ENCODE peak calls at places on chromosomes 6 and 20, in four cellular contexts. One of them, this sample, is unnamed.

GRCh38 chr6:37113976-37114375 is 56.0 kb upstream of the PIM1 start:
- DNase-seq in Peyer's patch: no peak
- DNase-seq in heart right ventricle: no peak
- DNase-seq in fibroblast of mammary gland: no peak
- DNase-seq in this sample: no peak

GRCh38 chr20:60326821-60327220 is 368.6 kb downstream of the CDH26 start:
- DNase-seq in Peyer's patch: no peak
- DNase-seq in fibroblast of mammary gland: no peak
- DNase-seq in heart right ventricle: no peak
- DNase-seq in this sample: no peak

GRCh38 chr6:134512946-134513345 is 195.0 kb upstream of the SGK1 start:
- DNase-seq in Peyer's patch: no peak
- DNase-seq in heart right ventricle: peak
- DNase-seq in fibroblast of mammary gland: peak
- DNase-seq in this sample: peak

GRCh38 chr6:135128268-135128914 is 52.7 kb upstream of the MYB start:
- DNase-seq in Peyer's patch: no peak
- DNase-seq in heart right ventricle: no peak
- DNase-seq in fibroblast of mammary gland: no peak
- DNase-seq in this sample: no peak

GRCh38 chr6:47420394-47421371 is 56.9 kb upstream of the CD2AP start:
- DNase-seq in heart right ventricle: no peak
- DNase-seq in Peyer's patch: no peak
- DNase-seq in fibroblast of mammary gland: peak
- DNase-seq in this sample: no peak

GRCh38 chr6:142414462-142414861 is 112.7 kb downstream of the ADGRG6 start:
- DNase-seq in heart right ventricle: no peak
- DNase-seq in fibroblast of mammary gland: no peak
- DNase-seq in Peyer's patch: no peak
- DNase-seq in this sample: no peak

GRCh38 chr20:40991181-40991889 is 37.3 kb upstream of the TOP1 start:
- DNase-seq in Peyer's patch: no peak
- DNase-seq in heart right ventricle: no peak
- DNase-seq in fibroblast of mammary gland: no peak
- DNase-seq in this sample: peak

GRCh38 chr20:62936996-62937352 is 973 bp upstream of the GID8 start:
- DNase-seq in Peyer's patch: no peak
- DNase-seq in fibroblast of mammary gland: peak
- DNase-seq in heart right ventricle: no peak
- DNase-seq in this sample: peak

GRCh38 chr6:37251211-37251610 is 6.4 kb upstream of the TBC1D22B start:
- DNase-seq in Peyer's patch: no peak
- DNase-seq in heart right ventricle: no peak
- DNase-seq in fibroblast of mammary gland: peak
- DNase-seq in this sample: no peak

GRCh38 chr6:53136000-53136609 is 12.5 kb downstream of the GCM1 start:
- DNase-seq in Peyer's patch: no peak
- DNase-seq in fibroblast of mammary gland: no peak
- DNase-seq in heart right ventricle: no peak
- DNase-seq in this sample: no peak
- TF ChIP-seq CTCF in Peyer's patch: no peak
- TF ChIP-seq CTCF in fibroblast of mammary gland: no peak
- TF ChIP-seq CTCF in heart right ventricle: no peak
- TF ChIP-seq CTCF in this sample: no peak

DNA sequence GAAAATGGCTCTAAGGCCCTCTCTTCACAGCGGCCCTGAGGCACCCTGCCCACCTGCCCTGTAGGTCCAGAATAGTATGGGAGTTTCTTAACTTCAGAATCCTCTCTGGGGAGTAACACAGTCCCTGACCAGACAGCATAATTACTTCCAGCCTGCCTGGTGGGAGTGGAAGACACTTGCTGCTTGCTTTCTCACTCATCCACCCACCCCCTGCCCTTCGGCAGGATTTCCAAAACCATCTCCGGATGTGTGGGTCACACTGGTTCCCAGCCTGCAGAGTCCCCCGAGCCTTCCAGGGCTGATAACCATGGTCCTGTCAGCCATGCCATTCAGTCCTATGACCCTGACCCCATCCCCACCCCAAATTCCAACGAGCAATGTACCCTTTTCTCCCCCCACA is 5.4 kb downstream of the SLC29A1 start:
- DNase-seq in fibroblast of mammary gland: peak
- DNase-seq in heart right ventricle: no peak
- DNase-seq in Peyer's patch: no peak
- DNase-seq in this sample: no peak
- H3K4me3 ChIP-seq in fibroblast of mammary gland: no peak
- H3K4me3 ChIP-seq in heart right ventricle: peak
- H3K4me3 ChIP-seq in Peyer's patch: no peak
- H3K4me3 ChIP-seq in this sample: no peak

GRCh38 chr20:2865630-2866029 is 7.7 kb upstream of the PTPRA start:
- DNase-seq in Peyer's patch: no peak
- DNase-seq in fibroblast of mammary gland: no peak
- DNase-seq in heart right ventricle: no peak
- DNase-seq in this sample: no peak
- TF ChIP-seq CTCF in Peyer's patch: no peak
- TF ChIP-seq CTCF in fibroblast of mammary gland: no peak
- TF ChIP-seq CTCF in heart right ventricle: no peak
- TF ChIP-seq CTCF in this sample: no peak

GRCh38 chr6:33432546-33432945 is 12.7 kb downstream of the SYNGAP1 start:
- DNase-seq in heart right ventricle: no peak
- DNase-seq in Peyer's patch: no peak
- DNase-seq in fibroblast of mammary gland: no peak
- DNase-seq in this sample: no peak

GRCh38 chr6:33429745-33430042 is 9.8 kb downstream of the SYNGAP1 start:
- DNase-seq in Peyer's patch: no peak
- DNase-seq in fibroblast of mammary gland: no peak
- DNase-seq in heart right ventricle: no peak
- DNase-seq in this sample: no peak

GRCh38 chr6:33430334-33430733 is 10.5 kb downstream of the SYNGAP1 start:
- DNase-seq in Peyer's patch: no peak
- DNase-seq in heart right ventricle: no peak
- DNase-seq in fibroblast of mammary gland: no peak
- DNase-seq in this sample: no peak

GRCh38 chr6:33431880-33432541 is 12.1 kb downstream of the SYNGAP1 start:
- DNase-seq in heart right ventricle: no peak
- DNase-seq in Peyer's patch: no peak
- DNase-seq in fibroblast of mammary gland: no peak
- DNase-seq in this sample: no peak

DNA sequence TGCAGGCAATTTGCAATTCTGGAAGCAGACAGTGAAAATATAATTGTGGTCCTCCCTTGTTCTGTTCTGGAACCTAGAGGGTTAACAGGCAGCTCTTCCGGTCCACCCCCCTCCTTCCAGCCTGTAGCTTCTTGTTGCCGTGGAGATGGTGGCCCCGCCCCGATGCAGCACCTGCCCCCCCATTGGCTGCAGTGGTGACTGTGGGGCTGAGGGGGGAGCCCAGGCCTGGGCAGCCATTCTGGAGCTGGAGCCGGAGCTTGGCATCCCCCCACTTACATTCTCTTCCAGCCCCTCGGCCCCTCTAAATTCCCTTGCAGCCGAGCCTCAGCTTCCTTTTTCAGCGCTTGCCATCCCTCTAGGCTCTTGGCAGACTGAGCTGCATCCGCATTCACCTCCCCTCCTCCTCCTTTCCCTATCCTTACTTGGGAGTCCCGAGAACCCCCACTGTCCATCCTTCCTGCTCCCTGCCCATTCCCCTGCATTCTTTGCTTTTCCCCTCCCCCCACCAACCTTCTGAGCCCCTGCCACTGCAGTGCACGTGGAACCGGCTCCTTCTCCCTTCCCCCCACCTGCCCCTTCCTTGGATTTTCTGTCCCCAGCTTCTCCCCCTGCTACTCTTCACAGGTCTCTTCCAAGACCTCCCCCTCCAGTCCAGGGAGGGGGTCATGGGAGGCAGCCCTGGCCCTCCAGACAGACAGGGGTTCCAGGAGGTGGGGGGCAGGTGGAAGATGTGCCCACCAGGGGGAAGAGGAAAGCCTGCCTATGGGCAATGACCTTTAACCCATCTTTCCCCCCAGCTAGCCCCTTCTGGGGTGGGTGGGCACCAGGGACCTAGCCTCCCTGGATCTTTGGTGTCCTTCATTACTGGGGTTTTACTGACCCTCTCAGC is 11.4 kb downstream of the SYNGAP1 start:
- DNase-seq in heart right ventricle: peak
- DNase-seq in fibroblast of mammary gland: peak
- DNase-seq in Peyer's patch: peak
- DNase-seq in this sample: no peak
- H3K4me3 ChIP-seq in heart right ventricle: no peak
- H3K4me3 ChIP-seq in fibroblast of mammary gland: no peak
- H3K4me3 ChIP-seq in Peyer's patch: peak
- H3K4me3 ChIP-seq in this sample: no peak

DNA sequence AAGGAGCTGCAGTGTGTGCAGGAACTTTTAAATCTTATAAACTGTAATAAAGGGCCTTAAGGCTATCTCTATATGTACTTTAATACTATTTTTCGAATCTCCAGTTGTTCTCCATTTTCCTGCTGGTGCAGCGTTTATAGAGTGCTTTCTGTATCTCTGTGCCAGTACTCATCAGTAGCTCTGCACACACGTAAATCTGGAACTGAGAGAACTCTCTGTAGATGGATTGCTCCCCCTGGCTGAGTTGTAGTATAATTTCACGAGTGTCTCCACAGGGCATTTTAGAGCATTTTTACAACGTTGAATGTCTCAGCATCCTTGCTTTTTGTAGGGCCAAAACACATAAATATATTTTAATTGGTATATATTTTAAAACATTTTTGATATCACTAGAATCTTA is 256.5 kb downstream of the TRDN start:
- DNase-seq in fibroblast of mammary gland: peak
- DNase-seq in heart right ventricle: no peak
- DNase-seq in Peyer's patch: no peak
- DNase-seq in this sample: no peak
- TF ChIP-seq CTCF in fibroblast of mammary gland: peak
- TF ChIP-seq CTCF in heart right ventricle: no peak
- TF ChIP-seq CTCF in Peyer's patch: no peak
- TF ChIP-seq CTCF in this sample: no peak

GRCh38 chr20:32350421-32350820 is 7.7 kb upstream of the ASXL1 start:
- DNase-seq in Peyer's patch: no peak
- DNase-seq in heart right ventricle: no peak
- DNase-seq in fibroblast of mammary gland: no peak
- DNase-seq in this sample: no peak
- H3K4me3 ChIP-seq in Peyer's patch: no peak
- H3K4me3 ChIP-seq in heart right ventricle: no peak
- H3K4me3 ChIP-seq in fibroblast of mammary gland: no peak
- H3K4me3 ChIP-seq in this sample: no peak

DNA sequence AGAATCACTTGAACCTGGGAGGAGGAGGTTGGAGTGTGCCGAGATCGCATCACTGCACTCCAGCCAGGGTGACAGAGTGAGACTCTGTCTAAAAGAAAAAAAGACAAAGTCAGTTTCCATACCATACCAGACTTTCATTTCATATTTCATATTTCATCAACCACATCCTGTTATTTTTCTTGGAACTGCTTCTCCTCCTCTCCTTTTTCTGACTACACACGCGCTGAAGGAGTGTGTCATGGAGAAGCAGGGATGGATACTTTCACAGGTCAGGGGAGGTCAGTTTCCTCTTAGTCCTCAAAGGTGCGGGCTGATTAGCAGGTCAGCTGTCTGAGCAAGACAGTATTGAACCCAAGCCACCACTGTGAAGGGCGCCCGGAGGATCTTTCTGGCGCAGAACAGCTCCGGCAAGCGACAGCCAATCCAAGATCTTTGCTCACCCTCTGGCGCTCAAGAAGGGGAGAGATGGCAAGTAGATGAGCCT is 19.0 kb upstream of the SYNJ2 start:
- DNase-seq in heart right ventricle: no peak
- DNase-seq in Peyer's patch: no peak
- DNase-seq in fibroblast of mammary gland: peak
- DNase-seq in this sample: no peak
- TF ChIP-seq CTCF in heart right ventricle: no peak
- TF ChIP-seq CTCF in Peyer's patch: no peak
- TF ChIP-seq CTCF in fibroblast of mammary gland: no peak
- TF ChIP-seq CTCF in this sample: no peak